ENCODE peak calls at places on chromosomes 12 and 14, in four cellular contexts. One of them, this sample, is unnamed.

GRCh38 chr12:26281320-26281719 is 85.9 kb downstream of the SSPN start:
- DNase-seq in Right ventricle myocardium inferior: no peak
- DNase-seq in lower lobe of right lung: no peak
- DNase-seq in Calu3: no peak
- DNase-seq in this sample: peak

GRCh38 chr14:91342243-91342760 is 75.3 kb downstream of the CCDC88C start:
- DNase-seq in Right ventricle myocardium inferior: no peak
- DNase-seq in lower lobe of right lung: no peak
- DNase-seq in Calu3: no peak
- DNase-seq in this sample: no peak

GRCh38 chr12:96652870-96653269 is 163.5 kb downstream of the CFAP54 start:
- DNase-seq in Right ventricle myocardium inferior: peak
- DNase-seq in lower lobe of right lung: no peak
- DNase-seq in Calu3: no peak
- DNase-seq in this sample: no peak

GRCh38 chr14:22689186-22689585 is 45.0 kb upstream of the OR6J1 start:
- DNase-seq in Right ventricle myocardium inferior: no peak
- DNase-seq in lower lobe of right lung: no peak
- DNase-seq in Calu3: no peak
- DNase-seq in this sample: no peak

GRCh38 chr12:542290-543113 is 82.8 kb downstream of the B4GALNT3 start:
- DNase-seq in Right ventricle myocardium inferior: no peak
- DNase-seq in lower lobe of right lung: no peak
- DNase-seq in Calu3: no peak
- DNase-seq in this sample: peak

GRCh38 chr14:92998957-92999356 is 76.0 kb downstream of the CHGA start:
- DNase-seq in Right ventricle myocardium inferior: peak
- DNase-seq in lower lobe of right lung: no peak
- DNase-seq in Calu3: no peak
- DNase-seq in this sample: peak

GRCh38 chr14:94517641-94518257 is 8.5 kb upstream of the SERPINA12 start:
- DNase-seq in Right ventricle myocardium inferior: no peak
- DNase-seq in lower lobe of right lung: no peak
- DNase-seq in Calu3: no peak
- DNase-seq in this sample: no peak

GRCh38 chr14:22515961-22516360 is 73.1 kb downstream of the DAD1 start:
- DNase-seq in Right ventricle myocardium inferior: no peak
- DNase-seq in lower lobe of right lung: no peak
- DNase-seq in Calu3: no peak
- DNase-seq in this sample: no peak

GRCh38 chr14:81329640-81330385 is 70.3 kb downstream of the STON2 start:
- DNase-seq in Right ventricle myocardium inferior: no peak
- DNase-seq in lower lobe of right lung: no peak
- DNase-seq in Calu3: no peak
- DNase-seq in this sample: no peak

GRCh38 chr12:7797698-7798398 is 8.6 kb downstream of the NANOG start:
- DNase-seq in Right ventricle myocardium inferior: no peak
- DNase-seq in lower lobe of right lung: no peak
- DNase-seq in Calu3: peak
- DNase-seq in this sample: no peak

GRCh38 chr14:95765016-95765415 is 51.1 kb upstream of the TCL1A start:
- DNase-seq in Right ventricle myocardium inferior: no peak
- DNase-seq in lower lobe of right lung: no peak
- DNase-seq in Calu3: no peak
- DNase-seq in this sample: no peak

GRCh38 chr14:67492538-67492937 is 4.0 kb upstream of the TMEM229B start:
- DNase-seq in Right ventricle myocardium inferior: no peak
- DNase-seq in lower lobe of right lung: no peak
- DNase-seq in Calu3: no peak
- DNase-seq in this sample: no peak